ENCODE peak calls at places on chromosomes 6 and 20, in six cellular contexts. One of them, this sample, is unnamed.

GRCh38 chr20:5183731-5184474 is 57.1 kb downstream of the CDS2 start:
- DNase-seq in lung: no peak
- DNase-seq in foreskin fibroblast: no peak
- DNase-seq in AG09309: no peak
- DNase-seq in brain microvascular endothelial cell: no peak
- DNase-seq in tibial artery: no peak
- DNase-seq in this sample: no peak

GRCh38 chr6:44127186-44128019 is at the start of the genes MRPL14 and TMEM63B:
- DNase-seq in lung: peak; percentile 86
- DNase-seq in foreskin fibroblast: peak; percentile 97
- DNase-seq in AG09309: no peak
- DNase-seq in brain microvascular endothelial cell: peak; percentile 67
- DNase-seq in tibial artery: peak; percentile 93
- DNase-seq in this sample: peak; percentile 87

GRCh38 chr6:78875505-78875904 is 8.2 kb downstream of the IRAK1BP1 start:
- DNase-seq in lung: no peak
- DNase-seq in foreskin fibroblast: no peak
- DNase-seq in AG09309: no peak
- DNase-seq in brain microvascular endothelial cell: no peak
- DNase-seq in tibial artery: no peak
- DNase-seq in this sample: no peak

GRCh38 chr20:36493013-36493800 is 48.1 kb upstream of the MYL9 start:
- DNase-seq in lung: no peak
- DNase-seq in foreskin fibroblast: peak; percentile 43
- DNase-seq in AG09309: no peak
- DNase-seq in brain microvascular endothelial cell: no peak
- DNase-seq in tibial artery: no peak
- DNase-seq in this sample: no peak

GRCh38 chr20:62557425-62557824 is 81.6 kb upstream of the GATA5 start:
- DNase-seq in lung: no peak
- DNase-seq in foreskin fibroblast: no peak
- DNase-seq in AG09309: no peak
- DNase-seq in brain microvascular endothelial cell: no peak
- DNase-seq in tibial artery: no peak
- DNase-seq in this sample: no peak

GRCh38 chr6:1542335-1542734 is 67.4 kb upstream of the FOXC1 start:
- DNase-seq in lung: no peak
- DNase-seq in foreskin fibroblast: no peak
- DNase-seq in AG09309: no peak
- DNase-seq in brain microvascular endothelial cell: no peak
- DNase-seq in tibial artery: no peak
- DNase-seq in this sample: no peak

GRCh38 chr20:41534842-41535241 is 83.3 kb downstream of the CHD6 start:
- DNase-seq in lung: no peak
- DNase-seq in foreskin fibroblast: peak; percentile 10
- DNase-seq in AG09309: no peak
- DNase-seq in brain microvascular endothelial cell: peak; percentile 23
- DNase-seq in tibial artery: no peak
- DNase-seq in this sample: peak; percentile 22

GRCh38 chr6:135383766-135384165 is 113.8 kb downstream of the AHI1 start:
- DNase-seq in lung: no peak
- DNase-seq in foreskin fibroblast: no peak
- DNase-seq in AG09309: no peak
- DNase-seq in brain microvascular endothelial cell: no peak
- DNase-seq in tibial artery: no peak
- DNase-seq in this sample: no peak

GRCh38 chr6:76578746-76579145 is 506.3 kb upstream of the IMPG1 start:
- DNase-seq in lung: no peak
- DNase-seq in foreskin fibroblast: no peak
- DNase-seq in AG09309: no peak
- DNase-seq in brain microvascular endothelial cell: no peak
- DNase-seq in tibial artery: no peak
- DNase-seq in this sample: no peak

GRCh38 chr6:119310486-119311036 is 39.0 kb downstream of the MAN1A1 start:
- DNase-seq in lung: no peak
- DNase-seq in foreskin fibroblast: peak; percentile 48
- DNase-seq in AG09309: no peak
- DNase-seq in brain microvascular endothelial cell: peak; percentile 15
- DNase-seq in tibial artery: no peak
- DNase-seq in this sample: peak; percentile 64

GRCh38 chr6:122696853-122697252 is 82.7 kb upstream of the FABP7 start:
- DNase-seq in lung: no peak
- DNase-seq in foreskin fibroblast: peak; percentile 22
- DNase-seq in AG09309: no peak
- DNase-seq in brain microvascular endothelial cell: peak; percentile 42
- DNase-seq in tibial artery: no peak
- DNase-seq in this sample: peak; percentile 77

GRCh38 chr6:136846046-136846445 is 23.7 kb downstream of the PEX7 start:
- DNase-seq in lung: no peak
- DNase-seq in foreskin fibroblast: peak; percentile 76
- DNase-seq in AG09309: no peak
- DNase-seq in brain microvascular endothelial cell: peak; percentile 60
- DNase-seq in tibial artery: no peak
- DNase-seq in this sample: peak; percentile 60

GRCh38 chr20:42118409-42119125 is 500.4 kb upstream of the CHD6 start:
- DNase-seq in lung: no peak
- DNase-seq in foreskin fibroblast: no peak
- DNase-seq in AG09309: no peak
- DNase-seq in brain microvascular endothelial cell: no peak
- DNase-seq in tibial artery: peak; percentile 38
- DNase-seq in this sample: no peak

GRCh38 chr6:31114970-31115849 is 610 bp downstream of the PSORS1C1 start:
- DNase-seq in lung: no peak
- DNase-seq in foreskin fibroblast: peak; percentile 71
- DNase-seq in AG09309: no peak
- DNase-seq in brain microvascular endothelial cell: peak; percentile 48
- DNase-seq in tibial artery: no peak
- DNase-seq in this sample: peak; percentile 69

GRCh38 chr6:142927904-142928303 is 17.1 kb downstream of the HIVEP2 start:
- DNase-seq in lung: no peak
- DNase-seq in foreskin fibroblast: no peak
- DNase-seq in AG09309: no peak
- DNase-seq in brain microvascular endothelial cell: no peak
- DNase-seq in tibial artery: no peak
- DNase-seq in this sample: peak; percentile 29

GRCh38 chr20:48124181-48124782 is 339.0 kb upstream of the SULF2 start:
- DNase-seq in lung: no peak
- DNase-seq in foreskin fibroblast: no peak
- DNase-seq in AG09309: no peak
- DNase-seq in brain microvascular endothelial cell: no peak
- DNase-seq in tibial artery: no peak
- DNase-seq in this sample: no peak

DNA sequence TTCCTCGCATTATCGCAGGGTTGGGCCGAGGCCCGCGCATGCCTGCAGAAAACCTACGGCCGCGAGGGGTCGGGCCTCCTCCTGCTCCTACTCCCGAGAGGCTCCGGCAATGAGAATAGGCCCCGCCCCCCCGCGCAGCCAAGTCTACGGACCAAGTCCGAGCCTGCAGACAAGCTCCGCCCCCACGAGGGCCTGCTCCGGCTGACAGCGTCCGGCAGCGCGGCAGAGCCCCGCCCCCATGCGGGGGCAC is 3.1 kb upstream of the GPSM3 start:
- DNase-seq in lung: peak; percentile 100
- DNase-seq in foreskin fibroblast: peak; percentile 100
- DNase-seq in AG09309: peak; percentile 99
- DNase-seq in brain microvascular endothelial cell: peak; percentile 100
- DNase-seq in tibial artery: peak; percentile 100
- DNase-seq in this sample: peak; percentile 100
- H3K4me3 ChIP-seq in lung: no peak overlapping the region
- H3K4me3 ChIP-seq in foreskin fibroblast: peak overlapping the region; percentile 83
- H3K4me3 ChIP-seq in AG09309: no peak overlapping the region
- H3K4me3 ChIP-seq in brain microvascular endothelial cell: no peak overlapping the region
- H3K4me3 ChIP-seq in tibial artery: peak overlapping the region; percentile 71
- H3K4me3 ChIP-seq in this sample: no peak overlapping the region

GRCh38 chr6:104320896-104321295 is 538.8 kb downstream of the HACE1 start:
- DNase-seq in lung: no peak
- DNase-seq in foreskin fibroblast: no peak
- DNase-seq in AG09309: no peak
- DNase-seq in brain microvascular endothelial cell: no peak
- DNase-seq in tibial artery: no peak
- DNase-seq in this sample: no peak
- TF ChIP-seq CTCF in lung: no peak
- TF ChIP-seq CTCF in foreskin fibroblast: no peak
- TF ChIP-seq CTCF in AG09309: no peak
- TF ChIP-seq CTCF in brain microvascular endothelial cell: no peak
- TF ChIP-seq CTCF in tibial artery: no peak
- TF ChIP-seq CTCF in this sample: no peak

GRCh38 chr6:43120938-43121913 is 45.1 kb downstream of the PTK7 start:
- DNase-seq in lung: peak; percentile 41
- DNase-seq in foreskin fibroblast: peak; percentile 99
- DNase-seq in AG09309: peak; percentile 95
- DNase-seq in brain microvascular endothelial cell: peak; percentile 98
- DNase-seq in tibial artery: peak; percentile 95
- DNase-seq in this sample: peak; percentile 96
- H3K4me3 ChIP-seq in lung: no peak overlapping the region
- H3K4me3 ChIP-seq in foreskin fibroblast: no peak overlapping the region
- H3K4me3 ChIP-seq in AG09309: no peak overlapping the region
- H3K4me3 ChIP-seq in brain microvascular endothelial cell: no peak overlapping the region
- H3K4me3 ChIP-seq in tibial artery: no peak overlapping the region
- H3K4me3 ChIP-seq in this sample: no peak overlapping the region

DNA sequence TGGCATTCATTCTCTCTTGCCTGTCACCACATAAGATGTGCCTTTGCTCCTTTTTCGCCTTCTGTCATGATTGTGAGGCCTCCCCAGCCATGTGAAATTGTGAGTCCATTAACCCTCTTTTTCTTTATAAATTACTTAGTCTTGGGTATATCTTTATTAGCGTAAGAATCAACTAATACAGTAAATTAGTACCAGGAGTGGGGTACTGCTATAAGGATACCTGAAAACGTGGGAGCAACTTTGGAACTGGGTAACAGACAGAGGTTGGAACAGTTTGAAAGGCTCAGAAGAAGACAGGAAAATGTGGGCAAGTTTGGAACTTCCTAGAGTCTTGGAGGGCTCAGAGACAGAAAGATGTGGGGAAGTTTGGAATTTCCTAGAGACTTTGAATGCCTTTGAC is 46.6 kb downstream of the RNF182 start:
- DNase-seq in lung: no peak
- DNase-seq in foreskin fibroblast: no peak
- DNase-seq in AG09309: no peak
- DNase-seq in brain microvascular endothelial cell: no peak
- DNase-seq in tibial artery: no peak
- DNase-seq in this sample: no peak
- TF ChIP-seq CTCF in lung: no peak
- TF ChIP-seq CTCF in foreskin fibroblast: no peak
- TF ChIP-seq CTCF in AG09309: no peak
- TF ChIP-seq CTCF in brain microvascular endothelial cell: no peak
- TF ChIP-seq CTCF in tibial artery: no peak
- TF ChIP-seq CTCF in this sample: no peak

GRCh38 chr20:63653974-63654680 is 903 bp upstream of the STMN3 start:
- DNase-seq in lung: no peak
- DNase-seq in foreskin fibroblast: no peak
- DNase-seq in AG09309: no peak
- DNase-seq in brain microvascular endothelial cell: no peak
- DNase-seq in tibial artery: no peak
- DNase-seq in this sample: no peak

GRCh38 chr20:63652192-63652980 is 838 bp downstream of the STMN3 start:
- DNase-seq in lung: no peak
- DNase-seq in foreskin fibroblast: peak; percentile 41
- DNase-seq in AG09309: no peak
- DNase-seq in brain microvascular endothelial cell: no peak
- DNase-seq in tibial artery: no peak
- DNase-seq in this sample: no peak

GRCh38 chr20:63653041-63653973 is at the start of gene STMN3:
- DNase-seq in lung: peak; percentile 80
- DNase-seq in foreskin fibroblast: peak; percentile 94
- DNase-seq in AG09309: peak; percentile 70
- DNase-seq in brain microvascular endothelial cell: peak; percentile 72
- DNase-seq in tibial artery: peak; percentile 90
- DNase-seq in this sample: peak; percentile 95

GRCh38 chr20:63648895-63649589 is 4.2 kb downstream of the STMN3 start:
- DNase-seq in lung: no peak
- DNase-seq in foreskin fibroblast: no peak
- DNase-seq in AG09309: no peak
- DNase-seq in brain microvascular endothelial cell: no peak
- DNase-seq in tibial artery: no peak
- DNase-seq in this sample: no peak

DNA sequence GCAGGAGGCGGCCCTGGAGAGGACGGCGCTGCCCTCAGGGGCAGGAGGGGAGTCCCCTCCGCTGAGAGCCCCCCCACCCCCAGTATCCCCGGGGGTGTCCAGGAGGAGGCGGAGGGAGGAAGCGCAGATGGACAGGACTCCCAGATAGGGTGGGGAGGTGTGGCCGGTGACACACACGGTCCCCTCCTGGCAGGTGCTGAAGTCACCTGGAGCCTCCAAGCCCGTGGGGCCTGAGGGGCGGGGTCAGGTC is 1.4 kb downstream of the STMN3 start:
- DNase-seq in lung: no peak
- DNase-seq in foreskin fibroblast: no peak
- DNase-seq in AG09309: no peak
- DNase-seq in brain microvascular endothelial cell: no peak
- DNase-seq in tibial artery: no peak
- DNase-seq in this sample: no peak
- H3K4me3 ChIP-seq in lung: peak overlapping the region; percentile 1
- H3K4me3 ChIP-seq in foreskin fibroblast: peak overlapping the region; percentile 53
- H3K4me3 ChIP-seq in AG09309: peak overlapping the region; percentile 72
- H3K4me3 ChIP-seq in brain microvascular endothelial cell: peak overlapping the region; percentile 38
- H3K4me3 ChIP-seq in tibial artery: peak overlapping the region; percentile 46
- H3K4me3 ChIP-seq in this sample: peak overlapping the region; percentile 48

DNA sequence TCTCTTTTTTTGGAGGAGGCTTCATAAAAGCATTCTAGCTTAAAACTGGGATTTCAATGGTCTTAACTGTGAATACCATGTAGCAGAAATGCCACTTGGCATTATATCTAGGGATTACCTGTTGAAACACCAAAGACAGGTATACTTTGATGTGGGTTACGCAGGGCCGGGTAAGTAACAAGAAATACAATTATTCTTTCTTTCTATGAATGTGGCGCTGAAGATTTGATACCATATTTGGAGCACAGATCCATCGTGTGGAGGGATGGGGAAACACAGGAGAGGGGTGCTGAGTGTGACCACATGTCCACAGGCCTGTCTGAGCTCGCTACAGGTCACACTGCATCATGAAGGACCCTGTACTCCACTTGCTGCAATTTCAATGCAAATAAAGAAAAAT is 257.8 kb downstream of the GMPR start:
- DNase-seq in lung: no peak
- DNase-seq in foreskin fibroblast: no peak
- DNase-seq in AG09309: no peak
- DNase-seq in brain microvascular endothelial cell: no peak
- DNase-seq in tibial artery: no peak
- DNase-seq in this sample: no peak
- TF ChIP-seq CTCF in lung: no peak
- TF ChIP-seq CTCF in foreskin fibroblast: no peak
- TF ChIP-seq CTCF in AG09309: no peak
- TF ChIP-seq CTCF in brain microvascular endothelial cell: peak; percentile 15
- TF ChIP-seq CTCF in tibial artery: no peak
- TF ChIP-seq CTCF in this sample: no peak